ENCODE peak calls at places on chromosomes 2 and 18, in nine cellular contexts. K is neuronal stem cell, J is PC-3, C is OCI-LY7, P is H1, I is PC-9, D is IMR-90, X is HCT116, B is hepatocyte. H is an unnamed sample. For H3K4me1, the result is how much of the 10 kb centered on the place peaks cover.

GRCh38 chr18:3478262-3478978 is 28.4 kb downstream of the TGIF1 start:
- DNase-seq in K (no peak), J (peak), C (no peak), P (no peak), I (no peak), D (no peak), X (no peak), B (no peak), H (no peak)

GRCh38 chr2:21535826-21536225 is 412.1 kb downstream of the TDRD15 start:
- DNase-seq in K (no peak), J (no peak), C (peak), P (no peak), I (no peak), D (no peak), X (no peak), B (no peak), H (no peak)

GRCh38 chr18:74197705-74198341 is 49.5 kb downstream of the TIMM21 start:
- DNase-seq in K (no peak), J (no peak), C (peak), P (no peak), I (no peak), D (no peak), X (no peak), B (no peak), H (no peak)

GRCh38 chr2:9380702-9381628 is 42.4 kb downstream of the ITGB1BP1 start:
- DNase-seq in K (no peak), J (peak), C (no peak), P (no peak), I (peak), D (peak), X (peak), B (peak), H (peak)

GRCh38 chr2:154762638-154763037 is 64.1 kb downstream of the KCNJ3 start:
- DNase-seq in K (no peak), J (no peak), C (no peak), P (no peak), I (no peak), D (no peak), X (no peak), B (no peak), H (no peak)

GRCh38 chr2:79670198-79670597 is 157.3 kb downstream of the CTNNA2 start:
- DNase-seq in K (peak), J (no peak), C (no peak), P (peak), I (no peak), D (no peak), X (no peak), B (peak), H (peak)

GRCh38 chr2:214232266-214232665 is 178.6 kb upstream of the VWC2L start:
- DNase-seq in K (no peak), J (no peak), C (no peak), P (no peak), I (no peak), D (peak), X (no peak), B (no peak), H (no peak)

GRCh38 chr2:69073928-69074575 is 61.1 kb downstream of the ANTXR1 start:
- DNase-seq in K (no peak), J (peak), C (no peak), P (no peak), I (peak), D (no peak), X (no peak), B (no peak), H (no peak)

GRCh38 chr2:168660859-168661258 is 141.6 kb upstream of the NOSTRIN start:
- DNase-seq in K (no peak), J (no peak), C (no peak), P (no peak), I (no peak), D (no peak), X (no peak), B (peak), H (no peak)

GRCh38 chr2:99085400-99085799 is 56.1 kb upstream of the C2orf15 start:
- DNase-seq in K (no peak), J (peak), C (peak), P (no peak), I (no peak), D (no peak), X (no peak), B (no peak), H (no peak)

GRCh38 chr2:200350796-200351195 is 44.3 kb downstream of the SPATS2L start:
- DNase-seq in K (no peak), J (no peak), C (no peak), P (no peak), I (no peak), D (peak), X (no peak), B (no peak), H (no peak)

GRCh38 chr2:9416962-9417316 is 6.4 kb downstream of the ITGB1BP1 start:
- DNase-seq in K (no peak), J (no peak), C (no peak), P (no peak), I (no peak), D (no peak), X (no peak), B (no peak), H (peak)

GRCh38 chr2:157426477-157426994 is 17.4 kb downstream of the CYTIP start:
- DNase-seq in K (no peak), J (no peak), C (no peak), P (no peak), I (no peak), D (no peak), X (no peak), B (no peak), H (no peak)

GRCh38 chr2:195566201-195566600 is 90.8 kb upstream of the SLC39A10 start:
- DNase-seq in K (no peak), J (peak), C (no peak), P (no peak), I (no peak), D (no peak), X (no peak), B (no peak), H (no peak)

GRCh38 chr2:196925445-196925767 is 1.1 kb downstream of the PGAP1 start:
- DNase-seq in K (no peak), J (no peak), C (no peak), P (no peak), I (no peak), D (no peak), X (no peak), B (peak), H (peak)

GRCh38 chr2:137302957-137303356 is 537.6 kb downstream of the THSD7B start:
- DNase-seq in K (no peak), J (no peak), C (no peak), P (no peak), I (no peak), D (no peak), X (no peak), B (no peak), H (no peak)

GRCh38 chr2:225177098-225177497 is 134.8 kb upstream of the DOCK10 start:
- DNase-seq in K (no peak), J (peak), C (no peak), P (no peak), I (peak), D (peak), X (no peak), B (no peak), H (no peak)

GRCh38 chr2:237705225-237705524 is 77.8 kb downstream of the LRRFIP1 start:
- DNase-seq in K (no peak), J (no peak), C (no peak), P (no peak), I (no peak), D (peak), X (no peak), B (no peak), H (peak)

GRCh38 chr2:54999182-54999581 is 51.1 kb downstream of the RTN4 start:
- DNase-seq in K (no peak), J (peak), C (peak), P (no peak), I (peak), D (peak), X (no peak), B (no peak), H (no peak)

GRCh38 chr18:56575819-56576663 is 62.4 kb downstream of the TXNL1 start:
- DNase-seq in K (peak), J (peak), C (peak), P (no peak), I (no peak), D (peak), X (peak), B (peak), H (peak)

GRCh38 chr2:175187378-175187777 is 5.9 kb upstream of the ATP5MC3 start:
- DNase-seq in K (no peak), J (peak), C (peak), P (no peak), I (no peak), D (peak), X (no peak), B (peak), H (no peak)

GRCh38 chr2:47072018-47072691 is 83.0 kb downstream of the STPG4 start:
- DNase-seq in K (no peak), J (no peak), C (no peak), P (no peak), I (no peak), D (peak), X (no peak), B (no peak), H (peak)

GRCh38 chr2:178865999-178866398 is 58.8 kb upstream of the TTN start:
- DNase-seq in K (no peak), J (no peak), C (no peak), P (no peak), I (no peak), D (no peak), X (no peak), B (no peak), H (no peak)

GRCh38 chr2:20589975-20590703 is 60.8 kb downstream of the HS1BP3 start:
- DNase-seq in K (no peak), J (no peak), C (no peak), P (no peak), I (no peak), D (peak), X (no peak), B (no peak), H (peak)

GRCh38 chr18:50806208-50806616 is 13.6 kb downstream of the MRO start:
- DNase-seq in K (no peak), J (no peak), C (no peak), P (no peak), I (no peak), D (no peak), X (no peak), B (peak), H (no peak)

GRCh38 chr18:50797147-50797546 is 22.7 kb downstream of the MRO start:
- DNase-seq in K (no peak), J (no peak), C (no peak), P (no peak), I (no peak), D (no peak), X (no peak), B (no peak), H (no peak)

GRCh38 chr18:50803579-50803978 is 16.2 kb downstream of the MRO start:
- DNase-seq in K (no peak), J (no peak), C (no peak), P (no peak), I (no peak), D (no peak), X (no peak), B (peak), H (no peak)

GRCh38 chr18:50805732-50806131 is 14.1 kb downstream of the MRO start:
- DNase-seq in K (no peak), J (no peak), C (no peak), P (no peak), I (no peak), D (no peak), X (no peak), B (no peak), H (no peak)

GRCh38 chr18:50802133-50802532 is 17.7 kb downstream of the MRO start:
- DNase-seq in K (no peak), J (no peak), C (no peak), P (no peak), I (no peak), D (no peak), X (no peak), B (no peak), H (no peak)
- H3K4me1 ChIP-seq in K (under half), J (under half), C (under half), P (under half), I (under half), D (under half), X (under half), B (under half), H (under half)

DNA sequence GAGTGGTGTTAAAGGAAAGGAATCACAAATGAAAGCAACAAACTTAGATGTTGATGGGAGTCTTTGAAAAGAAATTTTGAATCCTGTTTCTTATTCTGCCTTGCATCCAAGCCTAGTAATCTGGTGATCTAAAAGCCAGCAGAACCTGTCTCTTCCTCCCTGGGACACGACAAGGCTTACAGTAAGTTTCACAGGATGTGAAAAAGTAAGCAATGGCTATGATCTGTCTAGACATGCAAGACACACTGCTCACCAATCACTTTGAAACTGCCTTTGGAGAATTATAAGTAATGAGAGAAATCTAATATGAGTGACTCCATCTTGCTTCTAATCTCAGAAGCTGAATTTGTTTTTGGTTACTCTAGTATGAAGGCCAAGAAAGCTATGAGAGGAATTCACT is 103.7 kb downstream of the KCNH7 start:
- DNase-seq in K (no peak), J (no peak), C (no peak), P (no peak), I (no peak), D (no peak), X (no peak), B (no peak), H (no peak)
- H2AFZ ChIP-seq in K (no peak), J (no peak), C (no peak), P (peak), I (no peak), D (no peak), X (no peak), B (no peak), H (no peak)

GRCh38 chr18:76922107-76922506 is 99.8 kb downstream of the ZNF236 start:
- DNase-seq in K (peak), J (peak), C (peak), P (peak), I (no peak), D (peak), X (peak), B (peak), H (peak)
- H3K4me2 ChIP-seq in K (no peak), J (no peak), C (no peak), P (no peak), I (no peak), D (no peak), X (no peak), B (no peak), H (peak)

DNA sequence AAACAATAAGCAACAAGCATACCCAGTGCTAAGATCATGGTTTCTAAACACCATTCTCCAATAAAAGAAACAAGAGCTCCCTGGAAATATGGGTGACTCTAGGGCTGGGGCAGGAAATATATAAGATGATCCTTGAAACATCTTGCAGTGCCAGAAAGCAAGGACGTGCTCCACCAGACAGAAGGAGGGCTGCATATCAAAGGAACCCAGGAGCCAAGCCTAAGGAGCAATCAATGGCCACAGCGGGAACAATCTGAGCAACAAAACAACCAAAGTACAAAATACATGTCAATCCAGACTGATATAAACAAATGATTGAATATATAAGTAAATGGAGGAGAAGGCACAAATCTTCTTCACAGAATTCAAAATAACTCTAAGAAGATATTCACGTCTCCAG is 10.1 kb downstream of the SPIRE1 start:
- DNase-seq in K (no peak), J (no peak), C (no peak), P (no peak), I (no peak), D (no peak), X (no peak), B (no peak), H (no peak)
- H3K4me1 ChIP-seq in K (under half), J (under half), C (under half), P (under half), I (under half), D (under half), X (under half), B (under half), H (under half)

DNA sequence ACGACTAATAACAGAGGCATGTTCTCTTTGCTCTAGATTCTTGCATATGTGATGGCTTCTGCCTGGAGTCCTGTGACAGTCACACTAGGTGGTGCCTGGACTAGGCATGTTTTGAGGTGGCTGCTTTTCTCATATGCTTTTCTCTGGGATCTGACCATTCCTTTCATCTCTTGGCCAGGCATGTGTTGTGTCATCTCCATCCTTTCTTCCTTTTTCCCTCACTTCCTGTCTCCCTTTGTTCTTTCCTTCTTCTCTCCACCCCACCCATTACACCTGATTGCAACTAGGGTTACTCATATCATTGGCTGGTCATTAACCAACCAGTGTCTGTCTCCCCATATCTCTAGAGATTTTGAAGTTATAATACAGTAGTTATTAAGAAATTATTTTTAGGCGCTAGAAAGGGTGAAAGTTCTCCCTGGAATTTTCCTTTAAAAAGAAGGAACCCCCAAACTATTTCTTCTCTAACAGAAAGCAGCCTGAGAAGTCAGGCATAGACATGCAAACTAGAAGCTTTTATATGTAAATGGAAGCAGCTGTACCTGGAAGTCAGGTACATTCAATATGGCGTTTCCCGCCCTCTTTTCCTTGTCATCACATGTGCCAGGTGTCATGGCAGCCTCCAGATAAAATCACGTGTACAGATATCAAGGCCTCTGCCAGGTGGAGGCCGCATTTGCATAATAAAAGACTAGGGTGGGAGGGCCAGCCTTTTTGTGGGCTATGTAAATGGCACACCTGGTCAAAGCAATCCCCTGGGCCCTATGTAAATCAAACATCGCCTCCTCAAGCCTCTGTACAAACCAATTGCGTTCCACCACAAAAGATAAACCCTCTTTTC is 220.4 kb upstream of the MEX3C start:
- DNase-seq in K (no peak), J (no peak), C (peak), P (peak), I (no peak), D (no peak), X (no peak), B (no peak), H (no peak)
- H2AFZ ChIP-seq in K (no peak), J (no peak), C (peak), P (no peak), I (no peak), D (no peak), X (no peak), B (no peak), H (no peak)

GRCh38 chr2:134774074-134774742 is 55.4 kb upstream of the TMEM163 start:
- DNase-seq in K (no peak), J (peak), C (no peak), P (no peak), I (no peak), D (peak), X (no peak), B (peak), H (no peak)
- H3K4me2 ChIP-seq in K (no peak), J (peak), C (no peak), P (no peak), I (peak), D (no peak), X (no peak), B (no peak), H (peak)